ENCODE peak calls at places on chromosomes 4 and X, in four cellular contexts. One of them, this sample, is unnamed.

GRCh38 chr4:140052050-140052449 is 101.9 kb downstream of the MAML3 start:
- DNase-seq in K562: peak
- DNase-seq in SK-N-SH: no peak
- DNase-seq in GM12891: no peak
- DNase-seq in this sample: peak

GRCh38 chr4:39614487-39615162 is 24.0 kb downstream of the SMIM14 start:
- DNase-seq in K562: no peak
- DNase-seq in SK-N-SH: no peak
- DNase-seq in GM12891: no peak
- DNase-seq in this sample: no peak

GRCh38 chr4:64407000-64407399 is 2.2 kb downstream of the TECRL start:
- DNase-seq in K562: no peak
- DNase-seq in SK-N-SH: no peak
- DNase-seq in GM12891: no peak
- DNase-seq in this sample: no peak

GRCh38 chr4:182724414-182724813 is 192.8 kb downstream of the DCTD start:
- DNase-seq in K562: no peak
- DNase-seq in SK-N-SH: peak
- DNase-seq in GM12891: no peak
- DNase-seq in this sample: no peak

GRCh38 chrX:107726809-107727534 is 48.6 kb downstream of the TSC22D3 start:
- DNase-seq in K562: peak
- DNase-seq in SK-N-SH: no peak
- DNase-seq in GM12891: no peak
- DNase-seq in this sample: peak

GRCh38 chr4:149999485-150000074 is 78.7 kb upstream of the DCLK2 start:
- DNase-seq in K562: peak
- DNase-seq in SK-N-SH: peak
- DNase-seq in GM12891: no peak
- DNase-seq in this sample: peak

GRCh38 chr4:124903995-124904722 is 191.6 kb upstream of the ANKRD50 start:
- DNase-seq in K562: no peak
- DNase-seq in SK-N-SH: no peak
- DNase-seq in GM12891: no peak
- DNase-seq in this sample: no peak

GRCh38 chrX:46649421-46650260 is 76.1 kb downstream of the CHST7 start:
- DNase-seq in K562: no peak
- DNase-seq in SK-N-SH: peak
- DNase-seq in GM12891: no peak
- DNase-seq in this sample: no peak

GRCh38 chr4:3365326-3365725 is 72.5 kb downstream of the RGS12 start:
- DNase-seq in K562: no peak
- DNase-seq in SK-N-SH: no peak
- DNase-seq in GM12891: no peak
- DNase-seq in this sample: no peak

GRCh38 chr4:23728393-23728792 is 161.5 kb downstream of the PPARGC1A start:
- DNase-seq in K562: no peak
- DNase-seq in SK-N-SH: no peak
- DNase-seq in GM12891: no peak
- DNase-seq in this sample: no peak

GRCh38 chr4:184845367-184846011 is 19.7 kb upstream of the ACSL1 start:
- DNase-seq in K562: no peak
- DNase-seq in SK-N-SH: no peak
- DNase-seq in GM12891: no peak
- DNase-seq in this sample: peak

GRCh38 chr4:25694466-25694865 is 38.8 kb downstream of the SLC34A2 start:
- DNase-seq in K562: no peak
- DNase-seq in SK-N-SH: no peak
- DNase-seq in GM12891: no peak
- DNase-seq in this sample: no peak

GRCh38 chr4:56324011-56324610 is 63.2 kb downstream of the AASDH start:
- DNase-seq in K562: no peak
- DNase-seq in SK-N-SH: no peak
- DNase-seq in GM12891: no peak
- DNase-seq in this sample: no peak

GRCh38 chrX:38561951-38562719 is 793 bp downstream of the TSPAN7 start:
- DNase-seq in K562: no peak
- DNase-seq in SK-N-SH: peak
- DNase-seq in GM12891: no peak
- DNase-seq in this sample: peak
- TF ChIP-seq TAF1 in K562: no peak
- TF ChIP-seq TAF1 in SK-N-SH: no peak
- TF ChIP-seq TAF1 in GM12891: no peak
- TF ChIP-seq TAF1 in this sample: no peak

GRCh38 chrX:119482497-119483480 is 14.5 kb downstream of the SLC25A5 start:
- DNase-seq in K562: peak
- DNase-seq in SK-N-SH: peak
- DNase-seq in GM12891: peak
- DNase-seq in this sample: no peak
- TF ChIP-seq TAF1 in K562: no peak
- TF ChIP-seq TAF1 in SK-N-SH: no peak
- TF ChIP-seq TAF1 in GM12891: no peak
- TF ChIP-seq TAF1 in this sample: no peak

DNA sequence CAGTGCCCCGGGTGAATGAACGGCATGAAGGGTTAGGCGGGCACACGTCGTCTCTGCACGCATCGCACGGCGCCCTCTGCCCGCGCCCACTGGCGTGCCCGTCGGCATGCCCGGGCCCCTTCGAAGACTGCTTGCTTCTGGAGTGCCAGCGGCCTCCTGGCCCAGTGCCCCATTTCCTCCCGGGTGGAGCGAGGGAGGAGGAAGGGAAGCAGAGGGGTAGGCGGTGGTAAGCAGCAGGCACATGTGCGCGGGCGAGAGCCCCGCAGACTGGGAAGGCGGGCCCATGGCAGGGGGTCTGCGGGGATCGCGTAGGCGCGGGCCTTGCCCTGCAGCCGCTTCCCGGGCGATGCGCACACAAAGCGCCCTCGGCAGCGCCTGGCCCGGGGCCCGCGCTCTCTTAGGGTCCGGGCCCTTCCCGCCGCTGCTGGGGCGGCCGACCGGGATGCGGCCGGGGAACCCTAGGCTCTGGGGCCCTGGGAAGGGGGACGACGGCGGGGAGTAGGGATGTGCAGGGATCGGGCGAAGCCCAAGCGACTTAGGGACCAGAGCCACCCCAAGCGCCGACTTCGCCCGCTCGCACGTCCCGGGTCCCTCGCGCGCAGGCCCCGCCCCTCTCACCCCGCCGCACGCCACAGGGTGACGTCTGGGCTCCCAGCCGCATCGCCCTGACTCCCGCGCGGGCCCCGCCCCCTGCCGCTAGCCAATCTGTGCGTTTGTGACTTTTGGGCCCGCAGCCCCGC is 866 bp upstream of the EMD start:
- DNase-seq in K562: peak
- DNase-seq in SK-N-SH: peak
- DNase-seq in GM12891: no peak
- DNase-seq in this sample: no peak
- TF ChIP-seq TAF1 in K562: peak
- TF ChIP-seq TAF1 in SK-N-SH: peak
- TF ChIP-seq TAF1 in GM12891: no peak
- TF ChIP-seq TAF1 in this sample: no peak

GRCh38 chr4:108100827-108101226 is 67.9 kb downstream of the LEF1 start:
- DNase-seq in K562: no peak
- DNase-seq in SK-N-SH: no peak
- DNase-seq in GM12891: no peak
- DNase-seq in this sample: no peak

GRCh38 chr4:108099838-108100237 is 68.9 kb downstream of the LEF1 start:
- DNase-seq in K562: no peak
- DNase-seq in SK-N-SH: no peak
- DNase-seq in GM12891: no peak
- DNase-seq in this sample: no peak

GRCh38 chr4:108094923-108095482 is 73.7 kb downstream of the LEF1 start:
- DNase-seq in K562: peak
- DNase-seq in SK-N-SH: no peak
- DNase-seq in GM12891: no peak
- DNase-seq in this sample: no peak

GRCh38 chr4:108094131-108094530 is 74.6 kb downstream of the LEF1 start:
- DNase-seq in K562: no peak
- DNase-seq in SK-N-SH: no peak
- DNase-seq in GM12891: no peak
- DNase-seq in this sample: no peak

GRCh38 chr4:108097990-108098553 is 70.7 kb downstream of the LEF1 start:
- DNase-seq in K562: no peak
- DNase-seq in SK-N-SH: no peak
- DNase-seq in GM12891: no peak
- DNase-seq in this sample: peak
- TF ChIP-seq TAF1 in K562: no peak
- TF ChIP-seq TAF1 in SK-N-SH: no peak
- TF ChIP-seq TAF1 in GM12891: no peak
- TF ChIP-seq TAF1 in this sample: no peak

GRCh38 chr4:174538876-174539250 is 16.6 kb upstream of the HPGD start:
- DNase-seq in K562: no peak
- DNase-seq in SK-N-SH: no peak
- DNase-seq in GM12891: no peak
- DNase-seq in this sample: no peak
- TF ChIP-seq TAF1 in K562: no peak
- TF ChIP-seq TAF1 in SK-N-SH: no peak
- TF ChIP-seq TAF1 in GM12891: no peak
- TF ChIP-seq TAF1 in this sample: no peak

This sample was measured in HepG2.